ENCODE peak calls at places on chromosomes 7 and 10, in eight cellular contexts. P is HT1080, K is MV-4-11, S is HT-29, Q is adipocyte, C is Right ventricle myocardium inferior, Y is ACHN, V is NCI-H524. U is an unnamed sample.

GRCh38 chr7:133060016-133060415 is 21.9 kb downstream of the CHCHD3 start:
- DNase-seq in P (no peak), K (peak), S (no peak), Q (no peak), C (no peak), Y (no peak), V (no peak), U (peak)

GRCh38 chr7:107694395-107694794 is 33.8 kb downstream of the SLC26A4 start:
- DNase-seq in P (no peak), K (no peak), S (no peak), Q (no peak), C (no peak), Y (no peak), V (no peak), U (no peak)

GRCh38 chr10:88478256-88478655 is 104.9 kb downstream of the RNLS start:
- DNase-seq in P (no peak), K (no peak), S (no peak), Q (peak), C (no peak), Y (no peak), V (peak), U (no peak)

GRCh38 chr10:132239126-132240031 is 52.6 kb downstream of the DPYSL4 start:
- DNase-seq in P (no peak), K (no peak), S (no peak), Q (no peak), C (peak), Y (no peak), V (no peak), U (no peak)

GRCh38 chr7:98217623-98218582 is 6.7 kb downstream of the BHLHA15 start:
- DNase-seq in P (no peak), K (peak), S (peak), Q (no peak), C (peak), Y (no peak), V (no peak), U (peak)

GRCh38 chr7:64078699-64078994 is 33.4 kb downstream of the ZNF727 start:
- DNase-seq in P (no peak), K (no peak), S (no peak), Q (no peak), C (no peak), Y (no peak), V (no peak), U (no peak)

GRCh38 chr10:49625411-49625810 is 11.6 kb downstream of the CHAT start:
- DNase-seq in P (no peak), K (no peak), S (no peak), Q (no peak), C (no peak), Y (no peak), V (no peak), U (no peak)

GRCh38 chr7:149823631-149824199 is 14.5 kb upstream of the ZNF862 start:
- DNase-seq in P (no peak), K (no peak), S (no peak), Q (no peak), C (no peak), Y (no peak), V (no peak), U (no peak)

GRCh38 chr7:85025312-85025756 is 161.5 kb downstream of the SEMA3D start:
- DNase-seq in P (no peak), K (no peak), S (no peak), Q (no peak), C (peak), Y (no peak), V (no peak), U (no peak)

GRCh38 chr10:69742928-69743602 is 58.6 kb upstream of the COL13A1 start:
- DNase-seq in P (no peak), K (no peak), S (peak), Q (peak), C (no peak), Y (peak), V (peak), U (peak)

GRCh38 chr7:143042159-143042820 is 9.9 kb upstream of the OR6V1 start:
- DNase-seq in P (no peak), K (no peak), S (no peak), Q (peak), C (no peak), Y (no peak), V (peak), U (no peak)

GRCh38 chr7:25950488-25951413 is 201.2 kb upstream of the NFE2L3 start:
- DNase-seq in P (no peak), K (peak), S (peak), Q (peak), C (peak), Y (peak), V (peak), U (peak)

GRCh38 chr10:6208781-6209235 is 6.1 kb downstream of the PFKFB3 start:
- DNase-seq in P (no peak), K (no peak), S (no peak), Q (peak), C (no peak), Y (no peak), V (no peak), U (no peak)

GRCh38 chr7:82677493-82677892 is 233.9 kb upstream of the CACNA2D1 start:
- DNase-seq in P (peak), K (no peak), S (no peak), Q (no peak), C (no peak), Y (no peak), V (peak), U (no peak)

GRCh38 chr7:96088579-96088978 is 233.3 kb downstream of the SLC25A13 start:
- DNase-seq in P (peak), K (no peak), S (peak), Q (peak), C (no peak), Y (no peak), V (no peak), U (no peak)

GRCh38 chr7:47470567-47471357 is 111.1 kb downstream of the TNS3 start:
- DNase-seq in P (no peak), K (no peak), S (peak), Q (no peak), C (no peak), Y (peak), V (no peak), U (no peak)

GRCh38 chr10:11886851-11887250 is 63.7 kb downstream of the PROSER2 start:
- DNase-seq in P (no peak), K (no peak), S (no peak), Q (peak), C (no peak), Y (peak), V (no peak), U (no peak)

GRCh38 chr10:52759154-52759553 is 13.4 kb downstream of the MBL2 start:
- DNase-seq in P (no peak), K (no peak), S (no peak), Q (no peak), C (no peak), Y (no peak), V (no peak), U (peak)

GRCh38 chr10:58385784-58386112 is 538 bp downstream of the TFAM start:
- DNase-seq in P (no peak), K (no peak), S (peak), Q (peak), C (peak), Y (peak), V (no peak), U (peak)

GRCh38 chr10:43084812-43085211 is 7.9 kb downstream of the RET start:
- DNase-seq in P (no peak), K (no peak), S (no peak), Q (no peak), C (peak), Y (no peak), V (no peak), U (no peak)

U was measured in OCI-M1.